ENCODE peak calls at places on chromosomes 3 and 15, in four cellular contexts. B is GM12878, K is K562, U is IMR-90. R is an unnamed sample.

GRCh38 chr3:118128886-118129285 is 905.8 kb downstream of the IGSF11 start:
- DNase-seq in B (no peak), K (no peak), U (peak), R (no peak)

GRCh38 chr3:12372762-12373280 is 84.0 kb downstream of the PPARG start:
- DNase-seq in B (no peak), K (no peak), U (no peak), R (no peak)

GRCh38 chr3:27560484-27561056 is 76.4 kb upstream of the SLC4A7 start:
- DNase-seq in B (no peak), K (no peak), U (no peak), R (no peak)

GRCh38 chr15:77871838-77872371 is 205.6 kb downstream of the TBC1D2B start:
- DNase-seq in B (no peak), K (peak), U (no peak), R (no peak)

GRCh38 chr15:74432271-74432967 is 1.3 kb downstream of the SEMA7A start:
- DNase-seq in B (no peak), K (no peak), U (no peak), R (no peak)

GRCh38 chr3:134722899-134723484 is 72.1 kb upstream of the EPHB1 start:
- DNase-seq in B (no peak), K (no peak), U (no peak), R (no peak)

GRCh38 chr15:73344051-73344450 is 24.7 kb downstream of the HCN4 start:
- DNase-seq in B (no peak), K (no peak), U (peak), R (no peak)

GRCh38 chr3:46656778-46657556 is 36.5 kb downstream of the ALS2CL start:
- DNase-seq in B (no peak), K (no peak), U (no peak), R (no peak)

GRCh38 chr3:45978348-45978747 is 17.3 kb downstream of the FYCO1 start:
- DNase-seq in B (no peak), K (no peak), U (no peak), R (no peak)

GRCh38 chr3:175207361-175207760 is 348.2 kb downstream of the NAALADL2 start:
- DNase-seq in B (no peak), K (no peak), U (peak), R (peak)

DNA sequence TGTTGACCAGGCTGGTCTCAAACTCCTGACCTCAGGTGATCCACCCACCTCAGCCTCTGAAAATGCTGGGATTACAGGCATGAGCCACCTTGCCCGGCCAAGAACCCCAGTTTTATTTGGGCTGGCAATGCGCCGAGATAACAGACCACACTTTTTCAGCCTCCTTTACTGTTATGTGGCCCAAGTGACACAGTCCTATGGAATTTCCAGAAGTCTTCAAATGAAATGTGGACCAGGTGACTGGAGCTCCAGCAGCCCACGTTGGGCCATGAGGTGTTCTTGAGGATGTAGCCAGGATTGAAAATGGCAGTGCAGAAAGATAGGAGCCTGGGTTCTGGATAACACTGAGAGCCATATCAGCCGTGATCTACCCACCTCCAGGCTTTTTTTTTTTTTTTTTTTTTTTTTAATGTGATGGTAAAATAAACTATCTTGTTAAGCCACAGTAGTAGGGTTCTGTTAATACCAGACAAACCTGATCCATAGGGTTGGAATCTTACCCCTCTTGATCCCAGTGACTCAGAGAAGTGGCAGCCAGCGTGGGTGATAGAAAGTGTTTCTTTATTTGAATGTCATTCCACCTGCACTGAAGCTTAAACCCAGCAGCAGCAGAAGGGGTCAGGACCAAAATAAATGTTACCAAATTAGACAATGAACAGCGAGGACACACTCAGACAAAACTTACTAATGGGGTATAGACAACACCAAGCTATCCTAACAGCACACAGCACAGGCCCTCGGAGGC is 55.6 kb downstream of the LHFPL4 start:
- DNase-seq in B (no peak), K (no peak), U (peak), R (no peak)
- H3K4me2 ChIP-seq in B (no peak), K (no peak), U (peak), R (no peak)

GRCh38 chr15:24039683-24040082 is 352.6 kb upstream of the NDN start:
- DNase-seq in B (no peak), K (no peak), U (no peak), R (no peak)
- TF ChIP-seq CTCF in B (no peak), K (no peak), U (no peak), R (no peak)

GRCh38 chr3:132448211-132448961 is 31.1 kb downstream of the DNAJC13 start:
- DNase-seq in B (peak), K (no peak), U (peak), R (peak)

GRCh38 chr3:132445812-132446211 is 28.5 kb downstream of the DNAJC13 start:
- DNase-seq in B (no peak), K (no peak), U (peak), R (peak)

GRCh38 chr3:132443421-132443820 is 26.1 kb downstream of the DNAJC13 start:
- DNase-seq in B (no peak), K (no peak), U (no peak), R (no peak)

DNA sequence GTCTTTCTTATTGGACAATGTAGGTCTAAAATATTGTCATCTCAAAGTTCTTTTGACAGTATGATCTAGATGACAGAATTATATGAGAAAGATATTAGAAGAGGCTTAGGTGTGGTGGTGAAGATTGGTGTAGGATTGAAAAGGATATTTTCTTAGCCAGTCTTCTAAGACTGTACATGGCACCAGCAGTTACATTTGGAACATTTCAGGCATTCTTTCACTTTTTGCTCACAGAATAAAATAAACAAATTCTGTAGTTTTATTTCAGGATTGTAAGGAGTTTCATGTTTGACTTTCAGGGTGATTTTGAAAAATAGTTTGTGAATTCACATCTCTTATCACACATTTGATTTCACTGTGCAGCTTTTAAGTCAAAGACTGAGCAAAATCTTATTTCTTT is 27.0 kb downstream of the DNAJC13 start:
- DNase-seq in B (no peak), K (no peak), U (peak), R (no peak)
- TF ChIP-seq FOS in B (no peak), K (no peak), U (no peak), R (no peak)

DNA sequence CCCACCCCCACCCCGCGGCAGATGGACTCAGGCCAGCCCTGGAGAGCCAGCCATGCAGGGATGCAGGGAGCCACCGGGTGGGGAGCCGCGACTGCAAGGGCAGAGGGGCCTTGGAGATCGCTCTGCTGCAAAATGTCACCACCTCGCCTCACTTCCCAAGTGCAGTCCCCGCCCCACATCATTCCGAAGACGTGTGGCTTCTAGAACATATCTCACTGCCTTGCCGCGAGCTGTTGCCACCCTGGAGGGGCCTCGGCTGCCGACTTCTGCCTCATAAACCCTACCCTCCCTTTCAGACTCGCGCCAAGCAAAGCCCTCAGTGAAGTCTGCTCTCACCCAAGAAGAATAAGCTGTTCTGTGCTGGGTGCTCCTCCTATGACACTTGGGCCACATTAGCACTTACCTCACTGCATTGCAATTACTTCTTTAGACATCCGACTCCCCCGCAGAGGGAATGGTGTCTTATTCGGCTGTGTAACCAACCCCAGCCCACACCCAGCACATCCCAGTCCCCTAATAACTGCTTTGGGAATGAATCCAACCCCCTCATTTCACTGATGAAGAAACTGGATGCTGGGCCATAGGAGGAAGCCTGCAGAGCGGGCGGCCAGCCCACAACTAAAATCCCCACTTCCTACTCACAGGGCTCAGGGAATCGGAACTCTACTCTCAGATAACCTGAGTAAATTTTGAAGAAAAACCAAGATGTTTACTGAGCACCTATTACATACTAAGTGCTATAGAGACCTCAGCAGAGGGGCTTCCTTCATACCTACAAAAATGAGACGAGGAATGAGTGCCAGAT is 8.6 kb downstream of the TLE3 start:
- DNase-seq in B (no peak), K (no peak), U (peak), R (no peak)
- H3K4me2 ChIP-seq in B (no peak), K (no peak), U (peak), R (no peak)

DNA sequence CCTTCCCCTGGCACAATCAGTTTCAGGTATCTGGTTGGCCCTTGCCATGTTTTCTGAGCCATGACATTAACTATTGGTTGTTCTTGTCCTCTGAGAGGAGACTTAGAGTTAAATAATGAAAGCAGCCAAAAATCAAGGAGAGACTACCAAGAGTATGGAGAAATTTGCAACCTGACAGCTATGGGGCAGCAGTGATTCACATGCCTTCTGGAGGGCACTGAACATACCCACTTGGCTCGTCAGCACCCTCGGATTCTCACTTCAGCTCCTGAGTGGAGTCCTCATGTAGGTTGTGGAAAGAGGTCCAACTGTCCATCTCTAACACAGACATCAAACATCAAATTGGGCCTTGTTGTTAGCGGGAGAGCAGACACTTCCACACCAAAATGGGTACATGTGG is 265.6 kb downstream of the EBLN2 start:
- DNase-seq in B (no peak), K (no peak), U (no peak), R (no peak)
- TF ChIP-seq CTCF in B (no peak), K (no peak), U (no peak), R (no peak)

DNA sequence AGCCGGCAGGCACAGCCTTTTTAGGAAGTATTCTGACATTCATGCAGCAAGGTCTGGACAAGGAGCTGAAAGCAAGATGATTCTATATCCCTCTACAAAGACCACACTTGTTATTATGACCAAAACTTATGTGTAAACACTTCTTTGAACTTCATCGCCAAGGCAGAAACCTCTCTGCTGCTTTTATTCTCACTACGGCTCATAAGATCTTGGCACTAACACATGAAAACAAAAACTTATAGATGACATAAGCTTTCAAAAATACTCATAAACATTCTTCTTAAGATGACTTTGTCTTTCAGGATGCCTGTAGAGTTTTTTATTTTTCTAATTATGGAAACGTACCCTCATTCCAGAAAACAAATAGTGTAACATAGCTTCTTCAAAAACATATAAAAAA is 12.6 kb upstream of the C15orf61 start:
- DNase-seq in B (no peak), K (no peak), U (peak), R (no peak)
- TF ChIP-seq FOS in B (no peak), K (no peak), U (no peak), R (no peak)

DNA sequence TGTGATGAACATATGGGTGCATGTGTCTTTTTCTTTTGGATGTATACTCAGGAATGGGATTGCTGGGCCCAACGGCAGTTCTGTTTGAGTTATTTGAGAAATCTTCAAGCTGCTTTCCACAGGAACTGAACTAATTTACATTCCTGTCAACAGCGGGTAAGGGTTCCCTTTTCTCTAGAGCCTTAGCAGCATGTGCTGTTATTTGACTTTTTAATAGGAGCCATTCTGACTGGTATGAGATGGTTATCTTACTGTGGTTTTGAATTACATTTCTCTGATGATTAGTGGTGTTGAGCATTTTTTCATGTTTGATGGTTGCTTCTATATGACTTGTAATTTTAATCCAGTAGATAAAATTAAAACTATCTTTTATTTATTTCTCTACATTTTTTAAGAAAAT is 1168.6 kb upstream of the ALCAM start:
- DNase-seq in B (no peak), K (no peak), U (no peak), R (no peak)
- H3K4me2 ChIP-seq in B (no peak), K (no peak), U (no peak), R (no peak)

DNA sequence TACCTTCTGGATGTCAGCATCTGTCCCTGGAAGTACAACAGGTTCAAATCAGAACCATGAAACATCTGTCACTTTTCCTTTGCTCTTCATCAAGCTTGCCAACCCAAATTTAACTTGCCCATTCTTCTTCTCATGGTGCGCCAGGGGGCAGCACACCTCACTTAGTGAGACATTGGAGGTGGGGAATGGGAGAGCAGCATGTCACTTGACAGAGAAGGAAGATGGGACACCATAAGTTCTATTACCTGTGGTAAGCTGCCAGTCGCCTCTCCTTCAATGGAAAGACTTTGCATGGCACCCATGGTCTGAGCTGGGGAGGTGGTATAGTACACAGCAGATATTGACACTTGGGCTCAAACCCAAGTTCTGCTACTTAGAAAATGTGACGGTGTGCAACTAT is 2.9 kb downstream of the SCN5A start:
- DNase-seq in B (no peak), K (peak), U (peak), R (peak)
- TF ChIP-seq CTCF in B (peak), K (peak), U (peak), R (peak)